ENCODE peak calls at places on chromosomes 2 and 18, in ten cellular contexts. V is PC-3; H is epithelial cell of esophagus; C is BJ; M is AG09319; L is CD4-positive, alpha-beta T cell; D is tibial nerve; U is neural crest cell; O is fibroblast of lung; Y is GM20000. E is an unnamed sample.

GRCh38 chr18:40810371-40810770 is 1144.7 kb upstream of the PIK3C3 start:
- DNase-seq in V (peak), H (peak), C (no peak), M (no peak), L (no peak), D (no peak), U (no peak), O (peak), Y (no peak), E (no peak)

GRCh38 chr18:36733150-36733549 is 95.7 kb downstream of the TPGS2 start:
- DNase-seq in V (no peak), H (no peak), C (no peak), M (no peak), L (no peak), D (no peak), U (no peak), O (no peak), Y (no peak), E (no peak)

GRCh38 chr2:227411320-227411989 is 23.7 kb upstream of the SCYGR1 start:
- DNase-seq in V (peak), H (peak), C (no peak), M (no peak), L (no peak), D (no peak), U (no peak), O (no peak), Y (peak), E (peak)

GRCh38 chr18:25516747-25517498 is 165.0 kb upstream of the ZNF521 start:
- DNase-seq in V (no peak), H (no peak), C (no peak), M (no peak), L (no peak), D (no peak), U (no peak), O (no peak), Y (no peak), E (no peak)

GRCh38 chr2:193847140-193847539 is 1652.4 kb upstream of the TMEFF2 start:
- DNase-seq in V (peak), H (peak), C (no peak), M (no peak), L (no peak), D (no peak), U (no peak), O (peak), Y (no peak), E (no peak)

GRCh38 chr2:56234241-56234640 is 50.5 kb downstream of the CCDC85A start:
- DNase-seq in V (no peak), H (no peak), C (no peak), M (no peak), L (no peak), D (no peak), U (no peak), O (no peak), Y (no peak), E (no peak)

GRCh38 chr18:24060644-24061043 is 46.1 kb downstream of the TTC39C start:
- DNase-seq in V (no peak), H (no peak), C (no peak), M (no peak), L (no peak), D (no peak), U (no peak), O (peak), Y (no peak), E (no peak)

GRCh38 chr2:45892236-45892701 is 240.8 kb downstream of the PRKCE start:
- DNase-seq in V (no peak), H (no peak), C (no peak), M (no peak), L (no peak), D (no peak), U (no peak), O (peak), Y (no peak), E (no peak)

GRCh38 chr18:1455605-1456004 is 550.9 kb downstream of the ADCYAP1 start:
- DNase-seq in V (no peak), H (no peak), C (no peak), M (no peak), L (no peak), D (no peak), U (no peak), O (no peak), Y (no peak), E (no peak)

GRCh38 chr2:179571721-179572120 is 289.7 kb downstream of the ZNF385B start:
- DNase-seq in V (no peak), H (no peak), C (no peak), M (no peak), L (no peak), D (no peak), U (no peak), O (no peak), Y (no peak), E (no peak)

GRCh38 chr2:230903251-230904150 is 21.5 kb downstream of the GPR55 start:
- DNase-seq in V (no peak), H (no peak), C (no peak), M (no peak), L (no peak), D (no peak), U (no peak), O (no peak), Y (no peak), E (no peak)

GRCh38 chr2:152408260-152408659 is 73.3 kb downstream of the FMNL2 start:
- DNase-seq in V (no peak), H (no peak), C (no peak), M (no peak), L (no peak), D (no peak), U (no peak), O (no peak), Y (no peak), E (no peak)

GRCh38 chr18:666177-666576 is 8.7 kb downstream of the TYMS start:
- DNase-seq in V (peak), H (no peak), C (no peak), M (no peak), L (no peak), D (no peak), U (no peak), O (no peak), Y (no peak), E (no peak)

GRCh38 chr18:76621782-76622495 is 126.9 kb upstream of the ZNF516 start:
- DNase-seq in V (no peak), H (peak), C (no peak), M (no peak), L (no peak), D (no peak), U (no peak), O (peak), Y (no peak), E (no peak)

GRCh38 chr2:127161176-127162136 is 54.5 kb upstream of the BIN1 start:
- DNase-seq in V (peak), H (peak), C (no peak), M (no peak), L (no peak), D (no peak), U (no peak), O (no peak), Y (no peak), E (no peak)

GRCh38 chr18:31555971-31556747 is 35.5 kb upstream of the TTR start:
- DNase-seq in V (peak), H (peak), C (peak), M (peak), L (no peak), D (peak), U (peak), O (peak), Y (peak), E (peak)

GRCh38 chr2:163681765-163682164 is 54.0 kb downstream of the FIGN start:
- DNase-seq in V (no peak), H (no peak), C (no peak), M (no peak), L (no peak), D (peak), U (no peak), O (peak), Y (no peak), E (no peak)

GRCh38 chr2:54692556-54692955 is 30.9 kb upstream of the EML6 start:
- DNase-seq in V (no peak), H (no peak), C (no peak), M (no peak), L (no peak), D (no peak), U (no peak), O (no peak), Y (no peak), E (no peak)

GRCh38 chr2:96856776-96857673 is 791 bp downstream of the ANKRD39 start:
- DNase-seq in V (peak), H (no peak), C (no peak), M (no peak), L (no peak), D (no peak), U (no peak), O (peak), Y (no peak), E (no peak)

GRCh38 chr2:25165992-25166618 is 2.3 kb downstream of the POMC start:
- DNase-seq in V (peak), H (peak), C (no peak), M (no peak), L (peak), D (no peak), U (no peak), O (no peak), Y (peak), E (peak)

GRCh38 chr2:23401427-23402204 is 16.6 kb downstream of the KLHL29 start:
- DNase-seq in V (no peak), H (peak), C (no peak), M (no peak), L (no peak), D (no peak), U (no peak), O (no peak), Y (no peak), E (no peak)

GRCh38 chr2:134019871-134020270 is 234.0 kb upstream of the MGAT5 start:
- DNase-seq in V (no peak), H (no peak), C (no peak), M (no peak), L (no peak), D (no peak), U (no peak), O (no peak), Y (no peak), E (no peak)

GRCh38 chr2:233209978-233210680 is 41.3 kb upstream of the ATG16L1 start:
- DNase-seq in V (peak), H (peak), C (no peak), M (no peak), L (no peak), D (no peak), U (no peak), O (no peak), Y (no peak), E (no peak)

GRCh38 chr18:63162271-63163014 is 157.1 kb downstream of the BCL2 start:
- DNase-seq in V (no peak), H (peak), C (no peak), M (no peak), L (no peak), D (no peak), U (no peak), O (peak), Y (peak), E (peak)

GRCh38 chr2:155368934-155369333 is 670.4 kb downstream of the KCNJ3 start:
- DNase-seq in V (peak), H (peak), C (no peak), M (no peak), L (no peak), D (no peak), U (no peak), O (peak), Y (no peak), E (no peak)

GRCh38 chr2:85925216-85925671 is 36.5 kb upstream of the ST3GAL5 start:
- DNase-seq in V (no peak), H (no peak), C (no peak), M (no peak), L (no peak), D (no peak), U (no peak), O (no peak), Y (no peak), E (no peak)

GRCh38 chr2:70923378-70924015 is 12.2 kb upstream of the ATP6V1B1 start:
- DNase-seq in V (peak), H (no peak), C (no peak), M (no peak), L (no peak), D (no peak), U (no peak), O (no peak), Y (no peak), E (no peak)

GRCh38 chr18:24315170-24315569 is 82.5 kb downstream of the OSBPL1A start:
- DNase-seq in V (no peak), H (peak), C (no peak), M (no peak), L (no peak), D (no peak), U (no peak), O (peak), Y (no peak), E (no peak)

GRCh38 chr2:218145124-218145523 is 19.3 kb downstream of the CXCR2 start:
- DNase-seq in V (no peak), H (no peak), C (no peak), M (no peak), L (no peak), D (no peak), U (no peak), O (peak), Y (no peak), E (no peak)

GRCh38 chr2:1488851-1489250 is 75.6 kb downstream of the TPO start:
- DNase-seq in V (no peak), H (no peak), C (no peak), M (no peak), L (no peak), D (no peak), U (no peak), O (no peak), Y (no peak), E (no peak)

GRCh38 chr2:184067502-184067901 is 530.8 kb upstream of the ZNF804A start:
- DNase-seq in V (peak), H (no peak), C (no peak), M (no peak), L (no peak), D (no peak), U (no peak), O (no peak), Y (no peak), E (no peak)

GRCh38 chr2:171432206-171432968 is 1.4 kb downstream of the METTL8 start:
- DNase-seq in V (no peak), H (peak), C (no peak), M (no peak), L (no peak), D (no peak), U (no peak), O (no peak), Y (no peak), E (no peak)

GRCh38 chr2:30979822-30980245 is 158.4 kb downstream of the GALNT14 start:
- DNase-seq in V (peak), H (peak), C (peak), M (peak), L (no peak), D (no peak), U (no peak), O (peak), Y (no peak), E (no peak)

GRCh38 chr2:219887870-219888269 is 260.4 kb downstream of the SLC4A3 start:
- DNase-seq in V (peak), H (peak), C (no peak), M (no peak), L (no peak), D (no peak), U (no peak), O (no peak), Y (no peak), E (no peak)

GRCh38 chr2:241274127-241274526 is 41.3 kb downstream of the HDLBP start:
- DNase-seq in V (no peak), H (no peak), C (no peak), M (no peak), L (no peak), D (no peak), U (no peak), O (no peak), Y (no peak), E (no peak)

GRCh38 chr2:178513876-178514275 is 33.6 kb downstream of the PLEKHA3 start:
- DNase-seq in V (peak), H (no peak), C (no peak), M (no peak), L (no peak), D (no peak), U (no peak), O (peak), Y (no peak), E (no peak)

GRCh38 chr2:201715459-201715858 is 17.0 kb upstream of the MPP4 start:
- DNase-seq in V (no peak), H (no peak), C (no peak), M (no peak), L (no peak), D (no peak), U (no peak), O (no peak), Y (no peak), E (no peak)
- TF ChIP-seq CTCF in V (peak), H (peak), C (no peak), M (no peak), L (no peak), D (no peak), U (no peak), O (no peak), Y (no peak), E (no peak)

GRCh38 chr2:80531319-80531718 is 226.8 kb upstream of the LRRTM1 start:
- DNase-seq in V (no peak), H (peak), C (no peak), M (no peak), L (no peak), D (no peak), U (no peak), O (no peak), Y (no peak), E (no peak)
- TF ChIP-seq CTCF in V (no peak), H (peak), C (no peak), M (no peak), L (no peak), D (no peak), U (no peak), O (no peak), Y (no peak), E (no peak)

GRCh38 chr2:116061023-116061422 is 1618.6 kb downstream of the DPP10 start:
- DNase-seq in V (no peak), H (no peak), C (no peak), M (no peak), L (no peak), D (no peak), U (no peak), O (no peak), Y (no peak), E (no peak)

GRCh38 chr2:116057538-116057937 is 1615.1 kb downstream of the DPP10 start:
- DNase-seq in V (no peak), H (no peak), C (no peak), M (no peak), L (no peak), D (no peak), U (no peak), O (no peak), Y (no peak), E (no peak)
- TF ChIP-seq CTCF in V (no peak), H (no peak), C (no peak), M (no peak), L (no peak), D (no peak), U (no peak), O (no peak), Y (no peak), E (no peak)

GRCh38 chr2:181231151-181231550 is 226.0 kb upstream of the ITGA4 start:
- DNase-seq in V (peak), H (peak), C (no peak), M (no peak), L (no peak), D (no peak), U (no peak), O (no peak), Y (no peak), E (no peak)

GRCh38 chr2:181231886-181232644 is 225.1 kb upstream of the ITGA4 start:
- DNase-seq in V (no peak), H (no peak), C (peak), M (peak), L (no peak), D (no peak), U (no peak), O (peak), Y (no peak), E (no peak)

GRCh38 chr2:181223239-181223638 is 233.9 kb upstream of the ITGA4 start:
- DNase-seq in V (no peak), H (no peak), C (no peak), M (no peak), L (no peak), D (no peak), U (no peak), O (no peak), Y (no peak), E (no peak)

GRCh38 chr2:181224866-181225265 is 232.3 kb upstream of the ITGA4 start:
- DNase-seq in V (no peak), H (no peak), C (no peak), M (no peak), L (no peak), D (no peak), U (no peak), O (no peak), Y (no peak), E (no peak)

DNA sequence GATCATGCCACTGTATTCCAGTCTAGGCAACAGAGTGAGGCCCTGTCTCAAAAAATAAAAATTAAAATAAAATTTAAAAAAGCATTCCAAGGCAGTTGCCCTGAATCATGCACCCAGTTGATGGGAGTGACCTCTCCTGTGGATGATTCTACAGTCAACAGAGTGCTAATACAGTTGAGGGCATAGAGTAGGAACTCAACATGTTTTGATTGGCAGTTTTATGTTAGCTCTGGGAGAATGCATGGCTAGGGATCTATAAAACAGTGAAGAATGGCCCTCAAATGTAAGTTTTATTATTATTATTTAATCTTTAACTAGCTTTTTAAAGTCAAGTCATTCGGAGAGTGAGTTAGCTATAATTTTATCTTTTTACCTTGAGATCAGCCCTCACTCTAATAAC is 228.5 kb upstream of the ITGA4 start:
- DNase-seq in V (no peak), H (no peak), C (no peak), M (no peak), L (no peak), D (no peak), U (no peak), O (no peak), Y (no peak), E (no peak)
- TF ChIP-seq CTCF in V (no peak), H (no peak), C (no peak), M (no peak), L (no peak), D (no peak), U (no peak), O (no peak), Y (no peak), E (no peak)

GRCh38 chr18:46407471-46408166 is 249.4 kb downstream of the LOXHD1 start:
- DNase-seq in V (no peak), H (peak), C (no peak), M (no peak), L (no peak), D (no peak), U (no peak), O (no peak), Y (no peak), E (no peak)
- TF ChIP-seq CTCF in V (no peak), H (no peak), C (no peak), M (no peak), L (no peak), D (no peak), U (no peak), O (no peak), Y (no peak), E (no peak)

DNA sequence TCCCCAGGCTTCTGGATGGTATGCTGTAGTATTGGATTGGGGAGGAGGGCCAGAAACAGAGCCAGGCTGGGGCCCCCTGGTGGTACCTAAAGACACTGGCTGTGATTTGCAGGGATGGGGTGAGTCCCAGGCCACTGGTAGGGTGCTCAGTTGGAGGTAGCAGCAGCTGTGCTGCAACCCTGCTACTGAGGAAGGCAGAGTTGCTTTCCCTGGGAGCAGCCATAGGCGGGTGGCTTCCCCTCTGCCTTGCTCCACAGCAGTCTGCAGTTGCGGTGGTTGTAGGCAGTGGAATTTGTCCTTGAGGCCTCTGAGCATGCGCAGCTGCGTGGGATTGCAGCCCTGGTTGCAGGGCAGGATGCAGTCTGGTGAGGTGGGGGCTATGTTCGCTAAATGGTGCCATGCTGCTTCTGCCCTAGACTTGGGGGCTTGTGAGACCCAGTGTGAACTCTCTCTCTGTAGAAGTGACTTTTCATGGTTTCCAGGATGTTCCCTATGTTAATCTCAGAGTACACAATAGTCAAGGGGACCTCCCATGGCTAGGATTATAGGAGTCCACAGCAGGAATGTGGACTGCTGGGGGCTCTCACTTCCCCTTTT is 443.5 kb downstream of the XIRP2 start:
- DNase-seq in V (peak), H (no peak), C (no peak), M (no peak), L (no peak), D (no peak), U (peak), O (no peak), Y (no peak), E (no peak)
- TF ChIP-seq CTCF in V (peak), H (no peak), C (peak), M (no peak), L (no peak), D (no peak), U (peak), O (peak), Y (no peak), E (peak)